ENCODE peak calls at places on chromosome 5, in seven cellular contexts. S is neural progenitor cell, F is tibial nerve, H is H1, A is pancreas, B is kidney, W is HepG2. Y is an unnamed sample.

GRCh38 chr5:14440598-14441401 is 140.8 kb upstream of the OTULINL start:
- DNase-seq in B (peak), F (peak), A (peak), H (no peak), W (no peak), S (peak), Y (no peak)

GRCh38 chr5:93381057-93381456 is 200.0 kb downstream of the NR2F1-AS1 start:
- DNase-seq in F (no peak), B (no peak), W (no peak), H (no peak), S (no peak), A (no peak), Y (no peak)

GRCh38 chr5:76431336-76431735 is 28.3 kb downstream of the IQGAP2 start:
- DNase-seq in A (no peak), F (no peak), B (no peak), H (no peak), W (no peak), S (no peak), Y (no peak)

GRCh38 chr5:28014779-28015178 is 976.4 kb upstream of the CDH9 start:
- DNase-seq in W (peak), A (no peak), S (no peak), F (no peak), H (no peak), B (no peak), Y (no peak)

GRCh38 chr5:40479939-40480338 is 199.8 kb upstream of the PTGER4 start:
- DNase-seq in S (no peak), H (no peak), F (no peak), A (no peak), B (no peak), W (no peak), Y (no peak)

GRCh38 chr5:52428977-52429474 is 358.7 kb upstream of the ITGA1 start:
- DNase-seq in W (no peak), B (no peak), S (no peak), A (no peak), H (no peak), F (no peak), Y (no peak)

GRCh38 chr5:89028579-89029272 is 145.7 kb upstream of the MEF2C start:
- DNase-seq in W (no peak), B (no peak), F (no peak), H (no peak), S (no peak), A (no peak), Y (peak)

GRCh38 chr5:88926774-88927173 is 43.8 kb upstream of the MEF2C start:
- DNase-seq in W (no peak), F (no peak), A (no peak), S (no peak), B (no peak), H (no peak), Y (no peak)

GRCh38 chr5:96048763-96049162 is 87.1 kb upstream of the ELL2 start:
- DNase-seq in B (no peak), F (no peak), H (no peak), W (no peak), A (peak), S (peak), Y (no peak)

GRCh38 chr5:143124593-143124992 is 278.9 kb downstream of the NR3C1 start:
- DNase-seq in B (no peak), A (no peak), F (no peak), S (no peak), W (peak), H (no peak), Y (no peak)

GRCh38 chr5:173316463-173317020 is 11.7 kb downstream of the STC2 start:
- DNase-seq in H (no peak), S (no peak), F (no peak), B (no peak), W (no peak), A (peak), Y (no peak)

GRCh38 chr5:20678814-20679298 is 690.9 kb upstream of the CDH18 start:
- DNase-seq in H (no peak), S (no peak), A (no peak), B (no peak), F (no peak), W (no peak), Y (peak)

GRCh38 chr5:162107591-162107990 is 40.0 kb downstream of the GABRG2 start:
- DNase-seq in H (no peak), B (no peak), S (no peak), A (no peak), F (no peak), W (no peak), Y (no peak)

GRCh38 chr5:2206244-2207108 is 323.8 kb upstream of the IRX4 start:
- DNase-seq in F (no peak), S (peak), A (no peak), H (no peak), B (no peak), W (no peak), Y (no peak)

GRCh38 chr5:67156976-67157583 is 39.5 kb downstream of the CD180 start:
- DNase-seq in W (peak), A (no peak), B (no peak), H (no peak), F (no peak), S (peak), Y (peak)

GRCh38 chr5:54718647-54719046 is 201.1 kb downstream of the SNX18 start:
- DNase-seq in B (no peak), W (no peak), F (peak), S (no peak), A (no peak), H (no peak), Y (no peak)

GRCh38 chr5:124644138-124644537 is 102.3 kb downstream of the ZNF608 start:
- DNase-seq in A (no peak), S (no peak), W (no peak), F (no peak), B (no peak), H (peak), Y (no peak)

GRCh38 chr5:96863949-96864649 is 12.2 kb upstream of the ERAP2 start:
- DNase-seq in A (no peak), S (no peak), H (no peak), B (no peak), W (no peak), F (no peak), Y (no peak)

GRCh38 chr5:39283231-39283818 is 64.0 kb upstream of the FYB1 start:
- DNase-seq in S (peak), H (peak), F (no peak), W (peak), A (peak), B (no peak), Y (peak)

GRCh38 chr5:41270423-41271251 is 57.3 kb upstream of the C6 start:
- DNase-seq in B (no peak), S (peak), W (peak), H (no peak), A (peak), F (no peak), Y (peak)

GRCh38 chr5:38650540-38651275 is 94.3 kb upstream of the LIFR start:
- DNase-seq in W (no peak), F (no peak), H (no peak), S (no peak), A (no peak), B (no peak), Y (no peak)

GRCh38 chr5:179266291-179267070 is 78.8 kb downstream of the ADAMTS2 start:
- DNase-seq in W (no peak), H (peak), B (no peak), A (no peak), F (no peak), S (no peak), Y (no peak)

GRCh38 chr5:139651863-139652787 is 4.0 kb downstream of the CXXC5 start:
- DNase-seq in F (peak), B (peak), S (peak), A (peak), W (no peak), H (peak), Y (peak)

GRCh38 chr5:145827275-145827674 is 7.9 kb downstream of the PRELID2 start:
- DNase-seq in H (no peak), A (no peak), B (no peak), W (no peak), S (no peak), F (no peak), Y (no peak)

GRCh38 chr5:141681695-141682641 is at the start of gene ARAP3:
- DNase-seq in B (peak), H (peak), A (peak), S (peak), W (peak), F (peak), Y (peak)

GRCh38 chr5:74903165-74903787 is 37.1 kb upstream of the FAM169A start:
- DNase-seq in S (peak), W (peak), F (no peak), B (peak), H (peak), A (peak), Y (peak)

GRCh38 chr5:125215593-125215992 is 469.2 kb upstream of the ZNF608 start:
- DNase-seq in S (no peak), H (no peak), B (no peak), A (no peak), W (no peak), F (no peak), Y (peak)

GRCh38 chr5:143397302-143398052 is 6.0 kb downstream of the NR3C1 start:
- DNase-seq in F (no peak), B (no peak), S (no peak), A (no peak), H (no peak), W (peak), Y (no peak)

GRCh38 chr5:98308960-98309359 is 464.5 kb upstream of the RGMB start:
- DNase-seq in A (no peak), B (no peak), S (no peak), W (no peak), H (no peak), F (no peak), Y (peak)

GRCh38 chr5:170739446-170739845 is 44.1 kb upstream of the GABRP start:
- DNase-seq in B (no peak), S (no peak), H (peak), W (no peak), A (no peak), F (no peak), Y (no peak)

GRCh38 chr5:31776976-31777651 is 138.2 kb downstream of the PDZD2 start:
- DNase-seq in H (no peak), F (no peak), W (no peak), A (no peak), B (no peak), S (no peak), Y (no peak)

GRCh38 chr5:59241119-59241518 is 652.4 kb downstream of the PDE4D start:
- DNase-seq in B (no peak), H (no peak), S (no peak), F (no peak), W (no peak), A (no peak), Y (no peak)

GRCh38 chr5:172789687-172790495 is 18.9 kb upstream of the DUSP1 start:
- DNase-seq in H (no peak), A (no peak), B (peak), F (peak), S (peak), W (no peak), Y (no peak)

GRCh38 chr5:132179410-132179809 is 48.2 kb downstream of the P4HA2 start:
- DNase-seq in A (no peak), W (no peak), B (no peak), H (no peak), F (no peak), S (no peak), Y (no peak)
- H3K27ac ChIP-seq in A (no peak), W (no peak), B (no peak), H (no peak), F (no peak), S (no peak), Y (no peak)

GRCh38 chr5:43110606-43111170 is 10.0 kb upstream of the ZNF131 start:
- DNase-seq in W (peak), S (peak), H (peak), B (no peak), F (no peak), A (no peak), Y (peak)
- TF ChIP-seq CTCF in W (peak), S (peak), H (peak), B (no peak), F (no peak), A (no peak), Y (peak)

GRCh38 chr5:168360521-168361285 is 69.3 kb downstream of the WWC1 start:
- DNase-seq in H (no peak), W (no peak), S (no peak), B (no peak), A (no peak), F (no peak), Y (no peak)
- H3K27ac ChIP-seq in H (no peak), W (peak), S (no peak), B (no peak), A (no peak), F (no peak), Y (no peak)

DNA sequence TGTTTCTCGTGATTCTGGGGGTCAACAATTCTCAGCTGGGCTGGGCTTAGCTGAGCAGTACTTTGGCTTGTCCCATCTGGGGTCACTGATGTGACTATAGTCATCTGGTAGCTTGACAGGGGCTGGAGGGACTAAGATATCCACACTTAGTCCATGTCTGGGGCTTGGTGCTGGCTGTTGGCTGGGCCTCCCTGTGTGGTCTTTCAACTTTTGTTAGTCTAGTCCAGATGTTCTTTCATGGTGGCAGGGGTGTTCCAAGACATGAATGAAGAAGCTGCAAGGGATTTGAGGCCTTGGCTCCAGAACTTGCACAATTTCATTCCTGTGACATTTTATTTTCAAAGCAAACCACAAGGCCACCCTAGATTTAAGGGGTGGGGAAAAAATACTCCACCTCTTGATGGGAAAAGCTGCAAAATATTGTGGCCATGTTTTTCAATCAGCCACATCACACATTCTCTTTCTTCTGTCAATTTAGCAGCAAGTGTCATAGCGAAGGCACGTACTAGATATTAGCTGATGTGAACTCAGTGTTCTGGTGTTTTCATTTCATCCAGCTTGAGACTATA is 59.2 kb downstream of the TSSK1B start:
- DNase-seq in H (no peak), W (no peak), A (no peak), F (peak), B (peak), S (no peak), Y (no peak)
- TF ChIP-seq CTCF in H (no peak), W (no peak), A (no peak), F (no peak), B (no peak), S (no peak), Y (no peak)

GRCh38 chr5:119330367-119331183 is 25.2 kb upstream of the TNFAIP8 start:
- DNase-seq in S (no peak), B (no peak), W (no peak), A (no peak), F (no peak), H (no peak), Y (no peak)

GRCh38 chr5:119327018-119327417 is 28.8 kb upstream of the TNFAIP8 start:
- DNase-seq in B (no peak), H (no peak), F (no peak), W (no peak), A (no peak), S (no peak), Y (no peak)

GRCh38 chr5:119329701-119330100 is 26.1 kb upstream of the TNFAIP8 start:
- DNase-seq in W (no peak), A (no peak), F (no peak), S (no peak), B (no peak), H (no peak), Y (no peak)

GRCh38 chr5:119331566-119332095 is 24.2 kb upstream of the TNFAIP8 start:
- DNase-seq in A (no peak), B (no peak), H (no peak), S (no peak), W (no peak), F (no peak), Y (no peak)

GRCh38 chr5:119328753-119329602 is 26.8 kb upstream of the TNFAIP8 start:
- DNase-seq in A (no peak), S (no peak), F (no peak), W (no peak), B (no peak), H (no peak), Y (no peak)
- H3K27ac ChIP-seq in A (no peak), S (no peak), F (peak), W (no peak), B (no peak), H (no peak), Y (peak)

GRCh38 chr5:61623401-61624069 is 291.5 kb downstream of the ZSWIM6 start:
- DNase-seq in H (no peak), B (no peak), W (peak), A (no peak), F (no peak), S (peak), Y (no peak)
- TF ChIP-seq CTCF in H (peak), B (no peak), W (no peak), A (no peak), F (no peak), S (peak), Y (no peak)

Y was measured in RWPE1.